ENCODE peak calls at places on chromosomes 7 and 10, in six cellular contexts. D is ACHN; W is activated CD8-positive, alpha-beta memory T cell treated with anti-CD3 and anti-CD28 coated beads for 4 hours; P is HTR-8/SVneo; H is hippocampal formation; Z is CD8-positive, alpha-beta T cell. U is an unnamed sample.

GRCh38 chr7:22443370-22444180 is 56.4 kb downstream of the STEAP1B start:
- DNase-seq in D (no peak), W (no peak), P (peak), H (no peak), Z (no peak), U (no peak)

GRCh38 chr7:110179037-110179436 is 911.9 kb upstream of the LRRN3 start:
- DNase-seq in D (no peak), W (no peak), P (no peak), H (no peak), Z (no peak), U (no peak)

GRCh38 chr7:133434246-133434865 is 181.5 kb downstream of the EXOC4 start:
- DNase-seq in D (peak), W (no peak), P (no peak), H (no peak), Z (no peak), U (no peak)

GRCh38 chr7:14504134-14504533 is 398.4 kb downstream of the DGKB start:
- DNase-seq in D (no peak), W (no peak), P (no peak), H (peak), Z (no peak), U (no peak)

GRCh38 chr7:151727579-151728285 is 149.2 kb downstream of the PRKAG2 start:
- DNase-seq in D (peak), W (peak), P (peak), H (no peak), Z (peak), U (peak)

GRCh38 chr10:119633538-119634218 is 17.5 kb upstream of the BAG3 start:
- DNase-seq in D (no peak), W (no peak), P (no peak), H (no peak), Z (no peak), U (no peak)

GRCh38 chr7:130364446-130364845 is 15.8 kb upstream of the CPA1 start:
- DNase-seq in D (no peak), W (no peak), P (no peak), H (no peak), Z (no peak), U (no peak)

GRCh38 chr10:86756511-86757109 is at the start of gene BMPR1A:
- DNase-seq in D (peak), W (no peak), P (no peak), H (no peak), Z (no peak), U (no peak)

GRCh38 chr7:22802426-22802825 is 20.2 kb downstream of the TOMM7 start:
- DNase-seq in D (no peak), W (no peak), P (no peak), H (no peak), Z (no peak), U (no peak)

GRCh38 chr7:24826662-24827020 is 69.4 kb upstream of the GSDME start:
- DNase-seq in D (no peak), W (no peak), P (no peak), H (no peak), Z (no peak), U (no peak)

U was measured in HCT116.